ENCODE peak calls at places on chromosomes 11 and 22, in seven cellular contexts. S is esophagus squamous epithelium, C is colonic mucosa, P is IMR-90, Q is stomach, Y is psoas muscle, D is left lung. E is an unnamed sample.

GRCh38 chr11:123407124-123407995 is 22.7 kb upstream of the GRAMD1B start:
- DNase-seq in Y (peak; percentile 34), C (peak; percentile 81), P (peak; percentile 78), S (no peak), D (no peak), Q (peak; percentile 73), E (peak; percentile 95)

GRCh38 chr22:17781319-17782031 is 7.2 kb upstream of the BID start:
- DNase-seq in C (no peak), Y (no peak), D (peak; percentile 82), Q (no peak), S (no peak), P (peak; percentile 94), E (peak; percentile 25)

GRCh38 chr22:35914665-35915476 is 113.8 kb downstream of the RBFOX2 start:
- DNase-seq in Y (no peak), S (no peak), C (peak; percentile 83), P (peak; percentile 91), D (no peak), Q (peak; percentile 58), E (peak; percentile 89)

GRCh38 chr22:30878516-30879365 is 89.8 kb downstream of the MORC2 start:
- DNase-seq in Q (no peak), Y (no peak), D (peak; percentile 58), C (no peak), S (no peak), P (no peak), E (no peak)

GRCh38 chr22:22818861-22819855 is 68.5 kb upstream of the IGLL5 start:
- DNase-seq in Q (no peak), D (no peak), S (no peak), C (no peak), P (no peak), Y (no peak), E (no peak)

GRCh38 chr11:47550288-47551052 is 2.5 kb downstream of the CELF1 start:
- DNase-seq in P (no peak), Q (no peak), Y (no peak), S (no peak), D (no peak), C (no peak), E (no peak)

GRCh38 chr22:43855431-43855830 is 6.9 kb downstream of the SULT4A1 start:
- DNase-seq in P (no peak), Y (no peak), Q (no peak), D (no peak), S (no peak), C (no peak), E (no peak)

GRCh38 chr22:47395481-47395880 is 633.0 kb downstream of the TBC1D22A start:
- DNase-seq in Y (no peak), Q (no peak), P (peak; percentile 2), C (no peak), S (no peak), D (no peak), E (peak; percentile 82)

GRCh38 chr11:1866776-1867175 is 13.9 kb downstream of the LSP1 start:
- DNase-seq in Y (peak; percentile 21), P (no peak), S (no peak), Q (no peak), D (no peak), C (no peak), E (no peak)

GRCh38 chr11:5522308-5522707 is 5.8 kb upstream of the UBQLNL start:
- DNase-seq in P (no peak), D (no peak), Q (no peak), S (no peak), C (no peak), Y (no peak), E (peak; percentile 3)

GRCh38 chr11:123653997-123654565 is 343 bp downstream of the SCN3B start:
- DNase-seq in Y (peak; percentile 58), C (peak; percentile 39), S (no peak), P (peak; percentile 34), Q (peak; percentile 32), D (peak; percentile 86), E (peak; percentile 16)

GRCh38 chr22:36411589-36412258 is 24.0 kb upstream of the MYH9 start:
- DNase-seq in Q (no peak), P (no peak), Y (no peak), C (peak; percentile 70), D (no peak), S (no peak), E (no peak)

GRCh38 chr22:36334081-36334831 is 53.5 kb downstream of the MYH9 start:
- DNase-seq in D (peak; percentile 88), Y (no peak), C (peak; percentile 51), Q (no peak), S (no peak), P (no peak), E (no peak)

DNA sequence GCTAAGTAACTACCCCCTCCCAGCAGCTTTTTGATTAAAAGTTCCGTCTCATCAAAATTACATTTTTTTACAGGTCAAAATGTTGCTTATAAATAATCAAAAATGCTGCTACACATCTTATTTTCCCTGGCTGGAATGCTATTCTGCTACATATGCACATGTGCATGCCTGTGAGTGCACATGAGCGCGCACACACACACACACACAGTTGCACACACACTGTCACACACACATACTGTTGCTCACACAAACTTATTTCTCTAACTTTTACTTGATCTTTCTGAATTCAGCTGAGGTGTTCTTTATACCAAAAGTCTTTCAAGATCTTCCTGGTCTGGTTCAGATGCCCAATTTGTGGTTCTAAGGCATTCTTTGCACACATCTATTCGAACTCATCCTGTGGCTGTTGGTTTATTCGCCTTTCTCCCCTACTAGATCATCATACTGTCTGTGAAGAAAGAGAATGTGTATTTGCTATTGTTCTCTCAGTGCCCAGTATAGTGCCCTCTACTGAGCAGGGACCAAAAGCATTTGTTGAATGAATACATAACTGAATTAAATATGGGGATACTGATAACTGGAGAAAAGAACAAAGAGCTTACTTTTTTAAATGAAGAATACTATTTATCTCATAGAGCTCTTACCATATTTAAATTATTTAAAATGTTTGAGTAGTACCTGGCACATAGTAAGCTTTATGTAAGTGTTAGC is 68.1 kb upstream of the CCDC179 start:
- DNase-seq in D (no peak), Q (no peak), P (no peak), C (no peak), Y (no peak), S (no peak), E (no peak)
- H3K4me3 ChIP-seq in D (no peak overlapping the region), Q (no peak overlapping the region), P (no peak overlapping the region), C (no peak overlapping the region), Y (no peak overlapping the region), S (no peak overlapping the region), E (no peak overlapping the region)

GRCh38 chr11:100863080-100863581 is 176.0 kb downstream of the ARHGAP42 start:
- DNase-seq in D (no peak), Q (peak; percentile 52), Y (peak; percentile 15), C (no peak), P (peak; percentile 95), S (no peak), E (peak; percentile 43)
- H3K27ac ChIP-seq in D (peak overlapping the region; percentile 39), Q (peak overlapping the region; percentile 79), Y (peak overlapping the region; percentile 41), C (no peak overlapping the region), P (peak overlapping the region; percentile 70), S (peak overlapping the region; percentile 7), E (peak overlapping the region; percentile 42)

DNA sequence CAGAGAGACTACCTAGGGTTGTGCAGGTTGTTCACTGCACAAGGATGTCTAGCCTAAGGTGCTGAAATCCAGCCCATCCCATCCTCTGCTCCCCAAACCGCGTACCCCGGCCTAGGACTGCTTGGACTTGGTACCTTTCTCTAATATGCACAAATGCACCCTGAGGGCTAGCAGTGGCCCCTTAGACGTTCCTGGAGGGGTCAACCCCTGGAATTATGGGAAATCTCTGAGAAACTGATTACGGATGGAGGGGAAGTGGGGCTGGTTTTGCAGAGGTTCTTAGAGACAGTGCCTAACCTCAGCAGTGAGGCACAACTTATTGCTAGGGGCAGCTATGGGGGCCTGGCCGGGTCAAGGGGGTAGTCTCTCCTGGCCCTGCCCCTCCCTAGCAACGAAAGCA is 2.5 kb downstream of the C11orf68 start:
- DNase-seq in Q (no peak), C (no peak), S (no peak), P (no peak), Y (no peak), D (no peak), E (no peak)
- H3K4me1 ChIP-seq in Q (peaks cover 64% of the 10 kb centered on the region), C (peaks cover 34% of the 10 kb centered on the region), S (peaks cover 65% of the 10 kb centered on the region), P (peaks cover 58% of the 10 kb centered on the region), Y (peaks cover 58% of the 10 kb centered on the region), D (peaks cover 73% of the 10 kb centered on the region), E (peaks cover 72% of the 10 kb centered on the region)

GRCh38 chr11:57514538-57515331 is 767 bp downstream of the SLC43A1 start:
- DNase-seq in Y (peak; percentile 60), C (peak; percentile 83), Q (peak; percentile 69), D (peak; percentile 90), P (peak; percentile 24), S (no peak), E (peak; percentile 54)

GRCh38 chr11:57515332-57516060 is at the start of gene SLC43A1:
- DNase-seq in C (peak; percentile 72), P (peak; percentile 59), D (peak; percentile 88), Y (peak; percentile 62), Q (peak; percentile 66), S (no peak), E (peak; percentile 46)

GRCh38 chr11:57513446-57513795 is 2.1 kb downstream of the SLC43A1 start:
- DNase-seq in D (no peak), Q (no peak), P (no peak), C (no peak), S (no peak), Y (no peak), E (no peak)

GRCh38 chr11:57512646-57513445 is 2.7 kb downstream of the SLC43A1 start:
- DNase-seq in Y (no peak), P (no peak), S (no peak), D (no peak), C (no peak), Q (no peak), E (no peak)

DNA sequence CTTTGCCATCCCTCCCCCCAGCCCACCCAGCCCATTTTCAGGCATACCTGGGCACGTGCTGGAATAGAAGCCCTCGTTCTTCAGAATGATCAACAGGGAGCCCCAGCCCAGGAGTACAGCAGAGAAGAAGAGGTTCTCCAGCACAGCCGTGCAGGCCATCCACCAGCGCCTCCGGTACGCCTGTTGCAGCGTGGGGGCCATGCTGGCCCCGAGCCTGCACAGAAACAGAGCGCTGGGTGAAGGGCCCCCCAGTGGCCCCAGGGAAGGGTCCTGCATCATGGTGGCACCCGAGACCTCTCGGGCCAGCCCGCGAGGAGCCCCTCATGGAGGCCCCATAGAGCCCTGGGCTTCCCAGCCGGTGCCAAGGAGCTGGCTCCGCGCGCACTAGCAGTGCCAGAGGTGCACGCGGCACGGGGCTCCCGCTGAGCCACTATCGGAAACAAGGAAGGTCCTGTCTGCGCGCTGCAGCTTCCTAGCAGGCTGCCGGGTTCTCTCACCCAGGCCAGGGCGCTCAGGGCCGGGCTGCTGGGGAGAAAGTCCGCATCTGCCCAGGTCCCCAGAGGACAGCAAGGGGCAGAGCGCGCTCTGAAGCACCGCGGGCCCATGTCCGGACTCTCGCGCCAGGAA is 1.5 kb downstream of the SLC43A1 start:
- DNase-seq in Q (peak; percentile 69), Y (peak; percentile 39), S (no peak), D (peak; percentile 89), P (peak; percentile 33), C (peak; percentile 58), E (peak; percentile 41)
- H3K4me3 ChIP-seq in Q (peak overlapping the region; percentile 92), Y (peak overlapping the region; percentile 77), S (peak overlapping the region; percentile 82), D (peak overlapping the region; percentile 92), P (peak overlapping the region; percentile 95), C (peak overlapping the region; percentile 79), E (peak overlapping the region; percentile 94)

E was measured in PC-3.